ENCODE peak calls at places on chromosomes 12 and 14, in eight cellular contexts. A is CD8-positive, alpha-beta memory T cell; R is WTC11; M is mammary epithelial cell; C is mucosa of descending colon; B is CD8-positive, alpha-beta T cell; E is NCI-H2227 treated with DMSO at 0.1 percent for 48 hours; P is glutamatergic neuron. O is an unnamed sample.
A peak's percentile ranks its signal among the peaks of the same experiment; 100 is the strongest.

GRCh38 chr14:33794791-33795300 is 156.0 kb downstream of the EGLN3 start:
- DNase-seq in R (no peak), A (no peak), E (no peak), P (no peak), C (no peak), B (no peak), M (peak; percentile 67), O (no peak)

GRCh38 chr12:113242018-113242418 is 20.8 kb downstream of the TPCN1 start:
- DNase-seq in A (no peak), P (no peak), R (no peak), B (no peak), M (peak; percentile 95), C (peak; percentile 60), E (no peak), O (peak; percentile 86)

GRCh38 chr14:91425720-91426032 is 8.1 kb upstream of the CCDC88C start:
- DNase-seq in R (no peak), A (no peak), P (no peak), C (no peak), B (no peak), M (no peak), E (no peak), O (no peak)

GRCh38 chr14:68598621-68599447 is 194.0 kb downstream of the ZFP36L1 start:
- DNase-seq in E (no peak), B (no peak), C (peak; percentile 72), A (no peak), M (peak; percentile 94), R (no peak), P (no peak), O (peak; percentile 77)

GRCh38 chr14:69073429-69073828 is 79.5 kb downstream of the DCAF5 start:
- DNase-seq in E (no peak), C (no peak), R (no peak), B (no peak), A (no peak), M (no peak), P (no peak), O (no peak)

GRCh38 chr12:128808651-128809050 is 15.1 kb downstream of the SLC15A4 start:
- DNase-seq in B (no peak), A (no peak), C (no peak), E (no peak), M (no peak), R (no peak), P (no peak), O (no peak)

GRCh38 chr12:83016226-83016835 is 329.6 kb downstream of the TMTC2 start:
- DNase-seq in B (no peak), C (no peak), R (no peak), A (no peak), M (peak; percentile 84), E (no peak), P (no peak), O (no peak)

GRCh38 chr12:42631507-42631906 is 42.0 kb upstream of the PRICKLE1 start:
- DNase-seq in B (no peak), A (no peak), C (no peak), P (no peak), R (no peak), M (no peak), E (no peak), O (no peak)

GRCh38 chr14:50763386-50764007 is 67.5 kb downstream of the NIN start:
- DNase-seq in R (no peak), E (no peak), P (no peak), A (no peak), M (no peak), B (no peak), C (no peak), O (no peak)

GRCh38 chr12:132477703-132478432 is 12.1 kb upstream of the FBRSL1 start:
- DNase-seq in R (no peak), M (peak; percentile 15), C (no peak), A (no peak), P (no peak), E (no peak), B (no peak), O (no peak)

GRCh38 chr12:32034045-32034444 is 72.6 kb upstream of the BICD1 start:
- DNase-seq in C (no peak), B (no peak), A (no peak), P (no peak), E (no peak), R (no peak), M (no peak), O (no peak)

GRCh38 chr12:106252056-106252455 is 4.2 kb upstream of the CKAP4 start:
- DNase-seq in E (no peak), C (no peak), B (no peak), M (no peak), P (no peak), A (no peak), R (no peak), O (no peak)

GRCh38 chr12:43277630-43278267 is 274.3 kb downstream of the ADAMTS20 start:
- DNase-seq in E (no peak), C (no peak), P (no peak), A (no peak), B (no peak), M (no peak), R (no peak), O (no peak)

GRCh38 chr12:122080149-122081107 is 1.9 kb downstream of the MLXIP start:
- DNase-seq in P (no peak), A (peak; percentile 13), M (peak; percentile 91), C (peak; percentile 64), B (no peak), E (no peak), R (no peak), O (peak; percentile 61)

GRCh38 chr12:28742791-28743190 is 406.3 kb upstream of the FAR2 start:
- DNase-seq in M (peak; percentile 35), A (no peak), E (no peak), C (no peak), R (no peak), B (no peak), P (no peak), O (no peak)

GRCh38 chr14:33768458-33768830 is 182.4 kb downstream of the EGLN3 start:
- DNase-seq in M (no peak), C (no peak), R (no peak), P (no peak), B (no peak), A (no peak), E (no peak), O (no peak)

GRCh38 chr12:78864483-78865296 is at the start of gene SYT1:
- DNase-seq in A (no peak), C (peak; percentile 36), M (peak; percentile 95), R (peak; percentile 89), E (peak; percentile 98), P (peak; percentile 91), B (no peak), O (peak; percentile 51)

GRCh38 chr12:27142102-27142721 is 59.8 kb upstream of the C12orf71 start:
- DNase-seq in R (peak; percentile 66), B (peak; percentile 22), E (peak; percentile 58), M (peak; percentile 64), A (peak; percentile 56), P (peak; percentile 63), C (no peak), O (no peak)

GRCh38 chr12:103884316-103884715 is 43.3 kb upstream of the NT5DC3 start:
- DNase-seq in R (no peak), C (no peak), M (peak; percentile 16), A (peak; percentile 66), B (peak; percentile 66), P (no peak), E (no peak), O (no peak)

GRCh38 chr12:106068296-106068695 is 70.5 kb downstream of the NUAK1 start:
- DNase-seq in P (no peak), C (no peak), E (no peak), B (no peak), M (no peak), R (no peak), A (no peak), O (no peak)

GRCh38 chr14:101230161-101230850 is 326.8 kb upstream of the RTL1 start:
- DNase-seq in A (no peak), R (no peak), C (no peak), E (peak; percentile 54), B (no peak), M (no peak), P (no peak), O (no peak)

GRCh38 chr12:47636908-47637780 is 68.7 kb downstream of the RPAP3 start:
- DNase-seq in C (peak; percentile 40), B (peak; percentile 28), A (peak; percentile 51), E (no peak), P (peak; percentile 41), R (peak; percentile 85), M (peak; percentile 73), O (peak; percentile 73)

GRCh38 chr12:100141666-100141997 is 1.0 kb downstream of the BLTP3B start:
- DNase-seq in C (no peak), A (no peak), B (no peak), M (peak; percentile 88), R (no peak), P (no peak), E (peak; percentile 54), O (no peak)

GRCh38 chr12:107369679-107370078 is 276.3 kb upstream of the CRY1 start:
- DNase-seq in R (no peak), A (no peak), E (no peak), C (no peak), P (no peak), B (no peak), M (no peak), O (no peak)

GRCh38 chr14:91415794-91416743 is 1.6 kb downstream of the CCDC88C start:
- DNase-seq in A (peak; percentile 85), E (no peak), P (no peak), B (peak; percentile 84), R (no peak), C (no peak), M (no peak), O (no peak)

GRCh38 chr14:91899777-91900176 is 32.4 kb upstream of the TC2N start:
- DNase-seq in M (no peak), C (no peak), E (no peak), P (no peak), R (no peak), A (no peak), B (no peak), O (no peak)

GRCh38 chr14:105150368-105151111 is 18.0 kb downstream of the JAG2 start:
- DNase-seq in A (peak; percentile 42), C (peak; percentile 23), B (peak; percentile 19), M (no peak), E (no peak), R (no peak), P (peak; percentile 15), O (no peak)

GRCh38 chr12:110856517-110856916 is 9.7 kb downstream of the CCDC63 start:
- DNase-seq in C (no peak), M (no peak), R (no peak), B (no peak), A (no peak), E (no peak), P (no peak), O (no peak)

GRCh38 chr12:124397399-124397679 is 102.4 kb downstream of the RFLNA start:
- DNase-seq in R (no peak), C (peak; percentile 54), M (no peak), B (no peak), E (no peak), P (no peak), A (no peak), O (no peak)

GRCh38 chr12:119340604-119341003 is 6.1 kb downstream of the CCDC60 start:
- DNase-seq in M (no peak), C (no peak), E (peak; percentile 82), A (no peak), P (no peak), B (no peak), R (no peak), O (no peak)

GRCh38 chr14:64541261-64541970 is 875 bp downstream of the HSPA2 start:
- DNase-seq in M (no peak), A (no peak), E (no peak), R (no peak), C (peak; percentile 58), P (peak; percentile 40), B (no peak), O (no peak)

GRCh38 chr12:50033317-50033679 is 8.0 kb upstream of the RACGAP1 start:
- DNase-seq in C (no peak), P (no peak), R (no peak), M (no peak), A (no peak), E (no peak), B (no peak), O (no peak)

GRCh38 chr12:76337583-76337982 is 10.6 kb downstream of the BBS10 start:
- DNase-seq in M (no peak), B (no peak), P (no peak), A (no peak), E (no peak), R (no peak), C (no peak), O (no peak)

GRCh38 chr12:65867428-65867827 is 43.1 kb downstream of the HMGA2 start:
- DNase-seq in E (no peak), P (no peak), M (peak; percentile 76), R (no peak), C (no peak), B (no peak), A (no peak), O (no peak)